ENCODE peak calls at places on chromosomes 11 and 22, in four cellular contexts. Y is GM12878, O is K562, N is HepG2. V is an unnamed sample.

GRCh38 chr22:30609260-30610185 is 2.5 kb downstream of the TCN2 start:
- DNase-seq in Y (peak), O (peak), N (no peak), V (peak)

GRCh38 chr11:84899740-84900139 is 727.4 kb downstream of the DLG2 start:
- DNase-seq in Y (no peak), O (peak), N (peak), V (no peak)

GRCh38 chr11:44006882-44007495 is 40.8 kb upstream of the ACCSL start:
- DNase-seq in Y (no peak), O (no peak), N (no peak), V (no peak)

GRCh38 chr22:47382164-47382890 is 619.9 kb downstream of the TBC1D22A start:
- DNase-seq in Y (no peak), O (no peak), N (no peak), V (no peak)

GRCh38 chr22:44182591-44183588 is 2.2 kb downstream of the PARVG start:
- DNase-seq in Y (no peak), O (no peak), N (no peak), V (no peak)

GRCh38 chr11:117239295-117239694 is 6.8 kb downstream of the RNF214 start:
- DNase-seq in Y (no peak), O (no peak), N (no peak), V (peak)

GRCh38 chr11:11706022-11706421 is 84.2 kb upstream of the GALNT18 start:
- DNase-seq in Y (no peak), O (no peak), N (no peak), V (no peak)

GRCh38 chr11:108606495-108607160 is 13.1 kb upstream of the EXPH5 start:
- DNase-seq in Y (no peak), O (no peak), N (no peak), V (no peak)

GRCh38 chr22:23789121-23789520 is 2.4 kb downstream of the SMARCB1 start:
- DNase-seq in Y (no peak), O (no peak), N (no peak), V (no peak)

GRCh38 chr11:26065944-26066343 is 266.0 kb upstream of the ANO3 start:
- DNase-seq in Y (no peak), O (no peak), N (no peak), V (peak)

GRCh38 chr11:77705877-77706579 is 68.4 kb upstream of the CLNS1A start:
- DNase-seq in Y (no peak), O (no peak), N (no peak), V (no peak)

GRCh38 chr22:26949193-26949592 is 291.8 kb downstream of the MIAT start:
- DNase-seq in Y (no peak), O (no peak), N (no peak), V (no peak)

GRCh38 chr11:109998921-109999320 is 94.3 kb upstream of the ZC3H12C start:
- DNase-seq in Y (no peak), O (no peak), N (no peak), V (no peak)

GRCh38 chr22:47435204-47435487 is 672.7 kb downstream of the TBC1D22A start:
- DNase-seq in Y (no peak), O (no peak), N (no peak), V (no peak)

GRCh38 chr22:37183432-37184379 is 4.3 kb downstream of the C1QTNF6 start:
- DNase-seq in Y (no peak), O (no peak), N (no peak), V (no peak)

GRCh38 chr22:40116496-40117200 is 61.1 kb upstream of the TNRC6B start:
- DNase-seq in Y (no peak), O (no peak), N (no peak), V (no peak)

GRCh38 chr11:22920939-22921565 is 60.8 kb upstream of the CCDC179 start:
- DNase-seq in Y (no peak), O (no peak), N (peak), V (peak)

GRCh38 chr22:43118953-43119458 is 8.5 kb downstream of the BIK start:
- DNase-seq in Y (peak), O (no peak), N (no peak), V (no peak)

GRCh38 chr11:9385288-9385902 is 943 bp downstream of the IPO7 start:
- DNase-seq in Y (no peak), O (no peak), N (peak), V (no peak)

GRCh38 chr22:19958083-19959042 is 16.7 kb upstream of the TXNRD2 start:
- DNase-seq in Y (no peak), O (no peak), N (no peak), V (no peak)

GRCh38 chr11:14612624-14613023 is 31.0 kb upstream of the PDE3B start:
- DNase-seq in Y (no peak), O (no peak), N (peak), V (no peak)

GRCh38 chr11:125188021-125188420 is 23.5 kb downstream of the PKNOX2 start:
- DNase-seq in Y (no peak), O (no peak), N (no peak), V (no peak)

GRCh38 chr11:63838150-63838681 is 694 bp upstream of the MARK2 start:
- DNase-seq in Y (peak), O (no peak), N (no peak), V (no peak)

GRCh38 chr11:12802418-12803085 is 128.3 kb downstream of the TEAD1 start:
- DNase-seq in Y (no peak), O (peak), N (peak), V (peak)

GRCh38 chr11:29352273-29352672 is 664.6 kb downstream of the KCNA4 start:
- DNase-seq in Y (no peak), O (no peak), N (no peak), V (no peak)

GRCh38 chr22:45579306-45579705 is 76.6 kb downstream of the FBLN1 start:
- DNase-seq in Y (no peak), O (no peak), N (no peak), V (no peak)

GRCh38 chr11:35214792-35215193 is 75.8 kb downstream of the CD44 start:
- DNase-seq in Y (no peak), O (no peak), N (no peak), V (peak)

GRCh38 chr11:65826972-65827773 is 6.6 kb upstream of the SNX32 start:
- DNase-seq in Y (no peak), O (peak), N (no peak), V (no peak)

GRCh38 chr11:120834686-120835225 is 189.1 kb upstream of the TBCEL start:
- DNase-seq in Y (no peak), O (no peak), N (no peak), V (no peak)

GRCh38 chr11:120827820-120828219 is 196.1 kb upstream of the TBCEL start:
- DNase-seq in Y (no peak), O (no peak), N (no peak), V (no peak)

GRCh38 chr11:120832609-120833221 is 191.2 kb upstream of the TBCEL start:
- DNase-seq in Y (no peak), O (no peak), N (no peak), V (no peak)

GRCh38 chr11:120828847-120829246 is 195.1 kb upstream of the TBCEL start:
- DNase-seq in Y (no peak), O (no peak), N (no peak), V (no peak)

GRCh38 chr11:120830092-120830491 is 193.8 kb upstream of the TBCEL start:
- DNase-seq in Y (no peak), O (no peak), N (no peak), V (no peak)
- TF ChIP-seq MYC in Y (no peak), O (no peak), N (no peak), V (no peak)

DNA sequence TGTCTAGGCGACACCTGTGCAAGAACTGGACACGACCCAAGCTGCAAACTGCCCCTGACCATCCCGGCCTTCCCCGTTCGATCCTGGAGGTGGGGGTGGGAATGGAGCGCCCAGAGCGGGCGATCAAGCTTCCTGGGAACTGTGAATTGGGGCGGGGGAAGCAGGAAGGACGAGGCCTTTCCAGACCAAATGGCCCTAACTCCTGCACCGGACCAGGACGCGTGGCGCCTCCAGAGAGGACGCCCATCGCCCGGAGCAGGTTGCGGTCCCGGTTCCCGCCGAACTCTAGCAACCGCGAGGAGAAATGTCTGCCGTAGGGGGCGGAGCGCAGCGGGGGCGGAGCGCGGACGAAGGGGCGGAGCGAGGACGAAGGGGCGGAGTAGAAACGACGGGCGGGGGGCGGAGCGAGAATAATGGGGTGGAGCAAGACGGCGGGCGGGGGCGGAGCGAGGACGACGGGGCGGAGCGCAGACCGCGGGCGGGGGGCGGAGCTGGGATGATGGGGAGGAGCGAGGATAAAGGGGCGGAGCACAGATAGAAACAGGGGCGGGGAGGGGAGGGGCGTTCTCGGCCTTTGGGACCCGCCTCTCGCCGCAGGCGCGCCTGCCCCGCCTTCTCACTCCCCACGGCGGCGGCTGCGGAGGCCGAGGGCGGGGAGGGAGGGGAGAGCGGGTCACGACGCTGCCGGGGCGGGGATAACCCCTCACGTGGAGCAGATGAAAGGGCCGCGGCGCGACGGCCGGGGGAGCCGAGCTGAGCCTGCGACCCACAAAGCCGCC is at the start of gene ZNRF3:
- DNase-seq in Y (no peak), O (peak), N (peak), V (peak)
- TF ChIP-seq POLR2AphosphoS5 in Y (no peak), O (peak), N (peak), V (no peak)

GRCh38 chr11:128643661-128644060 is 50.2 kb upstream of the FLI1 start:
- DNase-seq in Y (no peak), O (no peak), N (no peak), V (no peak)
- H2AFZ ChIP-seq in Y (no peak), O (no peak), N (no peak), V (no peak)

DNA sequence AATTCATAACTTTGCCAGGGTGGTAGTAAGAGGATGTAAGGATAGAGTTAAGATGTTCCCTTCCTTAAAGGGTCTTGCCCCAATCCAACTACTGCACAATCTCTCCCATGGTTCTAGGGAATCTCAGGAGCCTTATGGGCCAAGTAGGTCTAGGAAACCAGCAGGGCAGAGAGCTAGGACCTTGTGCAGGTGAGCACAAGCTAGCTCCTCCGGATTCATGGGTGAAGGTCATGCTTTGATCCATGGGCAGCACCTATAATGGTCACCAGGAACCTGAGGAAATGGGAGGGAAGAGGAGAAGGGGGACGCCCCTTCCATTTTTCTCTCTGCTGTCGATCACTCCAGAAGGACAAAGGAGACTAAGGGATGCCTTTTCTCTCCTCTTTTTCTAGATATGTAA is 16.8 kb downstream of the KCNJ11 start:
- DNase-seq in Y (no peak), O (no peak), N (no peak), V (no peak)
- TF ChIP-seq MYC in Y (no peak), O (no peak), N (no peak), V (no peak)

GRCh38 chr11:45278721-45279120 is 7.4 kb downstream of the SYT13 start:
- DNase-seq in Y (no peak), O (no peak), N (no peak), V (no peak)

GRCh38 chr11:45275823-45276222 is 10.3 kb downstream of the SYT13 start:
- DNase-seq in Y (no peak), O (no peak), N (no peak), V (no peak)

GRCh38 chr11:45279645-45280044 is 6.5 kb downstream of the SYT13 start:
- DNase-seq in Y (no peak), O (no peak), N (no peak), V (no peak)

GRCh38 chr11:45282070-45282469 is 4.1 kb downstream of the SYT13 start:
- DNase-seq in Y (no peak), O (no peak), N (no peak), V (no peak)

DNA sequence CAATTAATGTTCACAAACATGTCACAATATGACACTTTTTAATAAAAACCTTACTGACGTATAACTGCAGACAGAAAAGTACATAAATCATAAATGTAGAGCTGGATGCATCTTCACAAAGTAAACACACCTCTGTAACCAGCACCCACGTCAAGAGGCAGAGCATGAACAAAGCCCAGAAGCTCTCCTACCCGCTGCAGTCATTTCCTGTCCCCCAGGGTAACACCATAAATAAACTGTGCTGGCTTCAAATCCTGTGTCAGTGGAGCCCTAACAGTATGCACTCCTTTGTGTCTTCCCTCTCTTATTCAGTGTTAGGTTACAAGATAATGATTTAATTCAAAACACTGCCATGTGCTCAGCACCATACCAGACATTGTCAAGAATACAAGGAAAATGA is 5.7 kb downstream of the SYT13 start:
- DNase-seq in Y (no peak), O (no peak), N (no peak), V (no peak)
- TF ChIP-seq POLR2AphosphoS5 in Y (no peak), O (no peak), N (no peak), V (no peak)

V was measured in endothelial cell of umbilical vein.